ENCODE peak calls at places on chromosomes 16 and 17, in six cellular contexts. O is activated CD8-positive, alpha-beta memory T cell treated with anti-CD3 and anti-CD28 coated beads for 24 hours; V is stimulated activated CD4-positive, alpha-beta T cell treated with anti-CD3 and anti-CD28 coated beads, Interleukin-1b, Interleukin-23, amount 100 ng/mL, for 1 hour; G is smooth muscle cell of the brain vasculature; Z is CD8-positive, alpha-beta T cell; D is AG08395. Y is an unnamed sample.

GRCh38 chr16:2296662-2297505 is 29.0 kb upstream of the RNPS1 start:
- DNase-seq in O (no peak), V (no peak), G (no peak), Z (no peak), D (peak; percentile 43), Y (no peak)

GRCh38 chr17:36791961-36792475 is 145.3 kb upstream of the LHX1 start:
- DNase-seq in O (no peak), V (no peak), G (no peak), Z (no peak), D (no peak), Y (no peak)

GRCh38 chr16:19898924-19899604 is 14.4 kb upstream of the GPRC5B start:
- DNase-seq in O (peak; percentile 63), V (no peak), G (no peak), Z (no peak), D (peak; percentile 69), Y (no peak)

GRCh38 chr16:49473131-49473530 is 99.5 kb downstream of the C16orf78 start:
- DNase-seq in O (no peak), V (no peak), G (no peak), Z (no peak), D (no peak), Y (no peak)

GRCh38 chr17:80446645-80447405 is 29.6 kb downstream of the NPTX1 start:
- DNase-seq in O (no peak), V (no peak), G (no peak), Z (no peak), D (peak; percentile 33), Y (no peak)

GRCh38 chr16:15575293-15576049 is 67.5 kb downstream of the MARF1 start:
- DNase-seq in O (no peak), V (no peak), G (no peak), Z (no peak), D (no peak), Y (no peak)

GRCh38 chr17:60292697-60293096 is 99.2 kb downstream of the USP32 start:
- DNase-seq in O (no peak), V (no peak), G (no peak), Z (no peak), D (no peak), Y (no peak)

GRCh38 chr16:23863511-23864422 is 28.0 kb downstream of the PRKCB start:
- DNase-seq in O (no peak), V (no peak), G (no peak), Z (no peak), D (no peak), Y (no peak)

GRCh38 chr16:14015948-14016347 is 55.2 kb upstream of the MRTFB start:
- DNase-seq in O (no peak), V (no peak), G (no peak), Z (no peak), D (peak; percentile 79), Y (no peak)

GRCh38 chr17:73749906-73750305 is 105.7 kb upstream of the SDK2 start:
- DNase-seq in O (no peak), V (no peak), G (no peak), Z (no peak), D (no peak), Y (no peak)

GRCh38 chr17:82013772-82014321 is 8.8 kb downstream of the CENPX start:
- DNase-seq in O (no peak), V (no peak), G (no peak), Z (no peak), D (no peak), Y (no peak)

GRCh38 chr16:47019563-47019962 is 46.1 kb upstream of the DNAJA2 start:
- DNase-seq in O (no peak), V (no peak), G (no peak), Z (no peak), D (no peak), Y (no peak)

GRCh38 chr17:48457080-48457836 is 27.2 kb upstream of the SKAP1 start:
- DNase-seq in O (peak; percentile 88), V (peak; percentile 44), G (no peak), Z (peak; percentile 66), D (peak; percentile 74), Y (no peak)

GRCh38 chr16:75088226-75088625 is 28.4 kb downstream of the LDHD start:
- DNase-seq in O (no peak), V (no peak), G (no peak), Z (no peak), D (no peak), Y (no peak)

GRCh38 chr17:61318684-61319098 is 81.0 kb upstream of the TBX2 start:
- DNase-seq in O (no peak), V (no peak), G (no peak), Z (no peak), D (no peak), Y (no peak)

GRCh38 chr17:35432176-35433074 is at the start of gene SLFN12:
- DNase-seq in O (peak; percentile 76), V (no peak), G (peak; percentile 80), Z (peak; percentile 8), D (peak; percentile 58), Y (no peak)

GRCh38 chr16:50956637-50957036 is 194.4 kb downstream of the SALL1 start:
- DNase-seq in O (no peak), V (no peak), G (no peak), Z (no peak), D (no peak), Y (no peak)

GRCh38 chr17:45828171-45829133 is 16.2 kb upstream of the SPPL2C start:
- DNase-seq in O (no peak), V (no peak), G (no peak), Z (no peak), D (peak; percentile 43), Y (no peak)

Y was measured in cortex of kidney.